ENCODE peak calls at places on chromosomes 12 and 14, in eight cellular contexts. W, P, Q, H, Y, L, M and C are unnamed samples. For H3K36me3 and H3K9me3, the result is how much of the 10 kb centered on the place peaks cover.

GRCh38 chr12:24049771-24050170 is 100.3 kb upstream of the SOX5 start:
- DNase-seq in W (no peak), P (no peak), Q (no peak), H (no peak), Y (no peak), L (no peak), M (no peak), C (no peak)

GRCh38 chr12:25940886-25941285 is 17.6 kb upstream of the RASSF8 start:
- DNase-seq in W (no peak), P (no peak), Q (no peak), H (no peak), Y (no peak), L (no peak), M (no peak), C (no peak)

GRCh38 chr12:132451836-132452195 is 38.1 kb upstream of the FBRSL1 start:
- DNase-seq in W (no peak), P (no peak), Q (no peak), H (peak), Y (no peak), L (no peak), M (no peak), C (no peak)

GRCh38 chr14:98382662-98383061 is 889.3 kb downstream of the BCL11B start:
- DNase-seq in W (no peak), P (no peak), Q (no peak), H (no peak), Y (no peak), L (no peak), M (no peak), C (no peak)

GRCh38 chr12:25469368-25469767 is 83.7 kb downstream of the LMNTD1 start:
- DNase-seq in W (no peak), P (no peak), Q (no peak), H (no peak), Y (no peak), L (no peak), M (no peak), C (no peak)

GRCh38 chr14:68042591-68043210 is 223.1 kb downstream of the RAD51B start:
- DNase-seq in W (peak), P (no peak), Q (no peak), H (no peak), Y (peak), L (no peak), M (no peak), C (peak)

GRCh38 chr12:53820503-53820902 is 68.7 kb upstream of the CISTR start:
- DNase-seq in W (no peak), P (no peak), Q (no peak), H (no peak), Y (peak), L (no peak), M (no peak), C (peak)

GRCh38 chr14:99612737-99613330 is 8.8 kb upstream of the CCDC85C start:
- DNase-seq in W (no peak), P (no peak), Q (no peak), H (peak), Y (no peak), L (no peak), M (no peak), C (peak)

GRCh38 chr12:93115198-93115601 is 186.1 kb upstream of the EEA1 start:
- DNase-seq in W (no peak), P (no peak), Q (no peak), H (no peak), Y (no peak), L (no peak), M (no peak), C (no peak)

GRCh38 chr14:72451081-72451972 is 442.6 kb downstream of the DPF3 start:
- DNase-seq in W (peak), P (no peak), Q (peak), H (no peak), Y (no peak), L (no peak), M (peak), C (no peak)

GRCh38 chr14:78143489-78144145 is 26.6 kb upstream of the NRXN3 start:
- DNase-seq in W (no peak), P (no peak), Q (no peak), H (no peak), Y (peak), L (no peak), M (no peak), C (peak)

GRCh38 chr14:77043177-77043983 is 14.9 kb upstream of the IRF2BPL start:
- DNase-seq in W (no peak), P (peak), Q (no peak), H (peak), Y (peak), L (peak), M (no peak), C (no peak)

GRCh38 chr14:49641697-49642129 is 6.7 kb upstream of the DNAAF2 start:
- DNase-seq in W (no peak), P (no peak), Q (peak), H (no peak), Y (peak), L (no peak), M (peak), C (no peak)

GRCh38 chr12:83823386-83824045 is 1089.1 kb downstream of the SLC6A15 start:
- DNase-seq in W (peak), P (no peak), Q (peak), H (peak), Y (peak), L (no peak), M (peak), C (peak)

GRCh38 chr12:58067610-58068387 is 126.4 kb downstream of the ATP23 start:
- DNase-seq in W (no peak), P (no peak), Q (no peak), H (no peak), Y (peak), L (no peak), M (no peak), C (no peak)

GRCh38 chr14:55448146-55448614 is 7.8 kb upstream of the TBPL2 start:
- DNase-seq in W (no peak), P (no peak), Q (peak), H (no peak), Y (peak), L (no peak), M (peak), C (peak)

GRCh38 chr12:77433799-77434198 is 368.4 kb upstream of the E2F7 start:
- DNase-seq in W (no peak), P (no peak), Q (no peak), H (no peak), Y (no peak), L (no peak), M (no peak), C (no peak)

GRCh38 chr14:56176530-56176929 is 58.3 kb downstream of the PELI2 start:
- DNase-seq in W (no peak), P (no peak), Q (no peak), H (no peak), Y (no peak), L (no peak), M (no peak), C (no peak)

GRCh38 chr12:38386238-38386985 is 69.8 kb downstream of the ALG10B start:
- DNase-seq in W (no peak), P (no peak), Q (no peak), H (no peak), Y (peak), L (no peak), M (no peak), C (peak)

DNA sequence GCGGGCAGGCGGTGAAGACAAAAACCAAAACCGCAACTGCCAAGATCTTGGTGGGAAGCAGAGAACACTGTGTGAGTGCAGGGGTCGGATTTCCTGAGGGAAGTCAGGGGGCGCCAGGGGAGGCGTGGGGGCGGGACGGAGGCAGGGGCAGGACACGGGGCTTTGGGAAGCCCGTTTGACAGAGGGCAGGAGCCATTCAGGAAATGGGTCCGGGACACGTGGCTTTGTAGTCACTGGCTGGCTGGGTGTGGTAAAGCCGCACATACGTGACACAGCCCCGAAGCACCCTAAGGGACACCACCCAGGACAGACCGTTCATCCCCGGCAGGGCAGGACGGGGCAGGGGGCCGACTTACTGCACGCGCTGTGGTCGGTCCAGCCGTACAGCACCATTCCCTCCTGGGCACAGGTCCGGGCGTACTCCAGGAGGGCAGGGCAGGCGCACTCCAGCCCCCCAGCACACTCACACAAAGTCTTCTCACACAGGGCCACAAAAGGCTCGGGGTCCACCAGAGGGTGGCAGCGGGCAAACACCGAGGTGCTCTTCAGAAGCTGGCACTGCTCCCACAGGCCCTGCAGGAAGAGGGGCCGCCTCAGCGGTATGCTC is 49.4 kb downstream of the VWF start:
- DNase-seq in W (no peak), P (no peak), Q (no peak), H (no peak), Y (no peak), L (no peak), M (peak), C (no peak)
- H3K4me3 ChIP-seq in W (no peak), P (peak), Q (peak), H (no peak), Y (no peak), L (peak), M (no peak), C (no peak)

GRCh38 chr12:52761802-52762201 is 15.3 kb downstream of the KRT76 start:
- DNase-seq in W (no peak), P (no peak), Q (no peak), H (no peak), Y (no peak), L (no peak), M (no peak), C (no peak)
- H3K36me3 ChIP-seq in W (under half), P (under half), Q (under half), H (under half), Y (under half), L (under half), M (under half), C (under half)

GRCh38 chr14:51500776-51501175 is 150.9 kb upstream of the FRMD6 start:
- DNase-seq in W (no peak), P (no peak), Q (no peak), H (no peak), Y (no peak), L (no peak), M (no peak), C (no peak)
- H3K9me3 ChIP-seq in W (under half), P (under half), Q (under half), H (under half), Y (under half), L (under half), M (under half), C (under half)

DNA sequence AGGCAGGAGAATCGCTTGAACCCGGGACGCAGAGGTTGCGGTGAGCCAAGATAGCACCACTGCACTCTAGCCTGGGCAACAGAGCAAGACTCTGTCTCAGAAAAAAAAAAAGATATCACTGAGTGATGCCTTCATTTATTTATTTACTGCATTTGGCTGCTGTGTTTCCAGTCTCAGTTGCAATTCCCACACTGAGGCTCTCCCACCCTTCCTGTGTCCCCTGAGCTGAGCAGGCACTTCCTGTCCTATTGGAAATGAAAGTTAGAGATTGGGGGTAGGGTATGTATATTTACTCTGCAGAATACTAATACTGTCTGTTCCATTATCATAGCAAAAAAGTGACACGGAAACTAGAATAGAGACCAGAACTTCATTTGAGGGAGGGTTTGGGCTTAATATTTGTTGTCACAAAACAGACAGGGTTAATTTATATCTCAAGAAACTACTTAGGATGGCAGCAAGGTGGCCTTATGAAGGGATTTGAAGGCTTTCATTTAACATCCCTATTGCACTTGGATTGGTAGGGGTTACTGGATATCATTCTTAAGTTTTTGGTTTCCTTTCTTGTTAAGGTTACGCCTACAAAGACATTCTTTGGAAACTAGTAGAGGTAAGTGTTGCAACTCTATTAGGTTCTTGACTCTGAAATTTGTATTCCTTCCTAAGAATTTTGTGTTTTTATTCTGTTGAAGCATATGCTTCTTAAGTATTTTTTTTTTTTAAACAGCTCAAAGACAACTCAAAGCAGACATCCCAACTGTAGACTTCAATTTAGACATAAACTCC is 1.4 kb upstream of the RBMS2 start:
- DNase-seq in W (no peak), P (no peak), Q (no peak), H (no peak), Y (no peak), L (no peak), M (no peak), C (no peak)
- H3K4me3 ChIP-seq in W (no peak), P (no peak), Q (no peak), H (peak), Y (no peak), L (peak), M (no peak), C (no peak)

GRCh38 chr14:103392572-103392971 is 7.4 kb downstream of the MARK3 start:
- DNase-seq in W (no peak), P (no peak), Q (no peak), H (no peak), Y (no peak), L (no peak), M (no peak), C (no peak)
- H3K36me3 ChIP-seq in W (under half), P (under half), Q (under half), H (under half), Y (under half), L (under half), M (under half), C (under half)

GRCh38 chr14:106222736-106223135 is 696.4 kb downstream of the TMEM121 start:
- DNase-seq in W (no peak), P (no peak), Q (no peak), H (no peak), Y (no peak), L (no peak), M (no peak), C (no peak)

GRCh38 chr14:106224694-106224971 is 698.2 kb downstream of the TMEM121 start:
- DNase-seq in W (no peak), P (no peak), Q (no peak), H (no peak), Y (no peak), L (no peak), M (no peak), C (no peak)

GRCh38 chr14:106227793-106228192 is 701.4 kb downstream of the TMEM121 start:
- DNase-seq in W (no peak), P (no peak), Q (no peak), H (no peak), Y (no peak), L (no peak), M (no peak), C (no peak)

GRCh38 chr14:106228541-106229158 is 702.3 kb downstream of the TMEM121 start:
- DNase-seq in W (no peak), P (no peak), Q (no peak), H (no peak), Y (no peak), L (no peak), M (peak), C (no peak)
- H3K9me3 ChIP-seq in W (under half), P (under half), Q (under half), H (under half), Y (under half), L (under half), M (under half), C (under half)

GRCh38 chr12:107436836-107437235 is 248.8 kb upstream of the PWP1 start:
- DNase-seq in W (no peak), P (no peak), Q (no peak), H (no peak), Y (no peak), L (no peak), M (no peak), C (no peak)
- H3K4me3 ChIP-seq in W (no peak), P (no peak), Q (no peak), H (no peak), Y (no peak), L (no peak), M (no peak), C (no peak)

GRCh38 chr14:31208546-31209424 is 1.2 kb upstream of the HECTD1 start:
- DNase-seq in W (no peak), P (no peak), Q (no peak), H (no peak), Y (no peak), L (no peak), M (peak), C (no peak)
- H3K36me3 ChIP-seq in W (under half), P (under half), Q (under half), H (under half), Y (under half), L (under half), M (under half), C (under half)